ENCODE peak calls at places on chromosomes 11 and 22, in four cellular contexts. G is natural killer cell treated with Interleukin-12 subunit alpha and Interleukin-12 subunit beta and Interleukin-15 and Interleukin-18, amount 100 ng/mL, for 72 hours; B is AG09309; E is GM20000. O is an unnamed sample.

GRCh38 chr11:2121227-2122130 is 17.7 kb downstream of the IGF2 start:
- DNase-seq in G (no peak), B (no peak), E (no peak), O (no peak)

GRCh38 chr11:36402568-36403181 is 106.6 kb downstream of the PRR5L start:
- DNase-seq in G (no peak), B (no peak), E (no peak), O (no peak)

GRCh38 chr11:9851366-9851765 is 187.5 kb downstream of the SWAP70 start:
- DNase-seq in G (no peak), B (peak), E (no peak), O (no peak)

GRCh38 chr11:63805844-63806415 is 7.3 kb upstream of the SPINDOC start:
- DNase-seq in G (no peak), B (no peak), E (no peak), O (no peak)

GRCh38 chr22:22913989-22914388 is 26.4 kb downstream of the IGLL5 start:
- DNase-seq in G (no peak), B (no peak), E (no peak), O (no peak)

GRCh38 chr11:79419120-79419519 is 21.7 kb downstream of the TENM4 start:
- DNase-seq in G (no peak), B (no peak), E (no peak), O (no peak)

GRCh38 chr11:91967018-91967715 is 257.5 kb upstream of the FAT3 start:
- DNase-seq in G (no peak), B (no peak), E (no peak), O (no peak)

GRCh38 chr11:70271635-70271953 is 1.1 kb downstream of the PPFIA1 start:
- DNase-seq in G (no peak), B (no peak), E (no peak), O (no peak)

GRCh38 chr22:34414467-34415440 is 494.5 kb upstream of the LARGE1 start:
- DNase-seq in G (no peak), B (no peak), E (peak), O (peak)

GRCh38 chr11:79626135-79626748 is 185.4 kb upstream of the TENM4 start:
- DNase-seq in G (no peak), B (peak), E (no peak), O (no peak)

GRCh38 chr22:33013051-33013450 is 45.1 kb downstream of the SYN3 start:
- DNase-seq in G (no peak), B (no peak), E (no peak), O (no peak)

GRCh38 chr11:27213232-27213660 is 149.8 kb downstream of the CCDC34 start:
- DNase-seq in G (no peak), B (peak), E (no peak), O (no peak)